ENCODE peak calls at places on chromosomes 5 and 9, in six cellular contexts. O, T, W, M, F and U are unnamed samples.
A peak's percentile ranks its signal among the peaks of the same experiment; 100 is the strongest.

GRCh38 chr9:37406603-37407401 is 15.7 kb upstream of the GRHPR start:
- DNase-seq in T (no peak), M (no peak), W (no peak), F (no peak), O (no peak), U (no peak)

GRCh38 chr9:131404581-131404980 is 10.7 kb downstream of the PRRC2B start:
- DNase-seq in O (peak; percentile 91), F (no peak), M (no peak), T (no peak), W (no peak), U (no peak)

GRCh38 chr9:114532561-114533237 is 27.4 kb upstream of the WHRN start:
- DNase-seq in W (no peak), O (no peak), F (no peak), T (no peak), M (no peak), U (no peak)

GRCh38 chr5:160353379-160353778 is 17.0 kb downstream of the C1QTNF2 start:
- DNase-seq in O (no peak), T (no peak), W (peak; percentile 65), F (no peak), M (peak; percentile 1), U (no peak)

GRCh38 chr5:1152771-1153282 is 41.0 kb upstream of the SLC12A7 start:
- DNase-seq in W (no peak), T (no peak), F (no peak), O (no peak), M (no peak), U (no peak)

GRCh38 chr5:66661149-66661548 is 65.0 kb downstream of the MAST4 start:
- DNase-seq in O (peak; percentile 90), F (no peak), M (peak; percentile 18), T (peak; percentile 75), W (no peak), U (no peak)

GRCh38 chr5:150781706-150782614 is 3.4 kb downstream of the SMIM3 start:
- DNase-seq in W (no peak), O (peak; percentile 96), F (no peak), T (peak; percentile 68), M (no peak), U (no peak)

GRCh38 chr9:99071313-99072039 is 33.4 kb upstream of the TGFBR1 start:
- DNase-seq in T (no peak), F (no peak), O (no peak), M (no peak), W (no peak), U (no peak)

GRCh38 chr9:97362777-97363545 is 48.9 kb upstream of the TDRD7 start:
- DNase-seq in M (no peak), O (no peak), W (no peak), T (no peak), F (no peak), U (no peak)